ENCODE peak calls at places on chromosome 7, in ten cellular contexts. One of them, this sample, is unnamed.

GRCh38 chr7:155943251-155943899 is 131.1 kb upstream of the SHH start:
- DNase-seq in CD8-positive, alpha-beta T cell: no peak
- DNase-seq in fibroblast of mammary gland: no peak
- DNase-seq in non-pigmented ciliary epithelial cell: no peak
- DNase-seq in PC-3: no peak
- DNase-seq in activated naive CD8-positive, alpha-beta T cell treated with anti-CD3 and anti-CD28 coated beads, Interleukin-2, amount 50 U/mL, for 16 hours: no peak
- DNase-seq in posterior cingulate gyrus: no peak
- DNase-seq in heart right ventricle: no peak
- DNase-seq in iPS DF 6.9: no peak
- DNase-seq in NCI-H2081: no peak
- DNase-seq in this sample: no peak

GRCh38 chr7:8155836-8156235 is 106.1 kb downstream of the ICA1 start:
- DNase-seq in CD8-positive, alpha-beta T cell: no peak
- DNase-seq in fibroblast of mammary gland: no peak
- DNase-seq in non-pigmented ciliary epithelial cell: no peak
- DNase-seq in PC-3: no peak
- DNase-seq in activated naive CD8-positive, alpha-beta T cell treated with anti-CD3 and anti-CD28 coated beads, Interleukin-2, amount 50 U/mL, for 16 hours: no peak
- DNase-seq in posterior cingulate gyrus: no peak
- DNase-seq in heart right ventricle: no peak
- DNase-seq in iPS DF 6.9: no peak
- DNase-seq in NCI-H2081: no peak
- DNase-seq in this sample: no peak

GRCh38 chr7:139617074-139617473 is 93.6 kb downstream of the CLEC2L start:
- DNase-seq in CD8-positive, alpha-beta T cell: no peak
- DNase-seq in fibroblast of mammary gland: no peak
- DNase-seq in non-pigmented ciliary epithelial cell: no peak
- DNase-seq in PC-3: no peak
- DNase-seq in activated naive CD8-positive, alpha-beta T cell treated with anti-CD3 and anti-CD28 coated beads, Interleukin-2, amount 50 U/mL, for 16 hours: no peak
- DNase-seq in posterior cingulate gyrus: no peak
- DNase-seq in heart right ventricle: no peak
- DNase-seq in iPS DF 6.9: no peak
- DNase-seq in NCI-H2081: no peak
- DNase-seq in this sample: no peak

GRCh38 chr7:14219125-14219524 is 229.7 kb upstream of the ETV1 start:
- DNase-seq in CD8-positive, alpha-beta T cell: no peak
- DNase-seq in fibroblast of mammary gland: no peak
- DNase-seq in non-pigmented ciliary epithelial cell: no peak
- DNase-seq in PC-3: peak
- DNase-seq in activated naive CD8-positive, alpha-beta T cell treated with anti-CD3 and anti-CD28 coated beads, Interleukin-2, amount 50 U/mL, for 16 hours: no peak
- DNase-seq in posterior cingulate gyrus: no peak
- DNase-seq in heart right ventricle: no peak
- DNase-seq in iPS DF 6.9: no peak
- DNase-seq in NCI-H2081: no peak
- DNase-seq in this sample: no peak

GRCh38 chr7:143728333-143728862 is 29.1 kb downstream of the CTAGE6 start:
- DNase-seq in CD8-positive, alpha-beta T cell: no peak
- DNase-seq in fibroblast of mammary gland: no peak
- DNase-seq in non-pigmented ciliary epithelial cell: no peak
- DNase-seq in PC-3: no peak
- DNase-seq in activated naive CD8-positive, alpha-beta T cell treated with anti-CD3 and anti-CD28 coated beads, Interleukin-2, amount 50 U/mL, for 16 hours: no peak
- DNase-seq in posterior cingulate gyrus: no peak
- DNase-seq in heart right ventricle: no peak
- DNase-seq in iPS DF 6.9: no peak
- DNase-seq in NCI-H2081: no peak
- DNase-seq in this sample: no peak

GRCh38 chr7:84191842-84192241 is 2.7 kb downstream of the SEMA3A start:
- DNase-seq in CD8-positive, alpha-beta T cell: no peak
- DNase-seq in fibroblast of mammary gland: no peak
- DNase-seq in non-pigmented ciliary epithelial cell: no peak
- DNase-seq in PC-3: peak
- DNase-seq in activated naive CD8-positive, alpha-beta T cell treated with anti-CD3 and anti-CD28 coated beads, Interleukin-2, amount 50 U/mL, for 16 hours: no peak
- DNase-seq in posterior cingulate gyrus: no peak
- DNase-seq in heart right ventricle: no peak
- DNase-seq in iPS DF 6.9: no peak
- DNase-seq in NCI-H2081: no peak
- DNase-seq in this sample: no peak

GRCh38 chr7:12827920-12828319 is 140.5 kb downstream of the ARL4A start:
- DNase-seq in CD8-positive, alpha-beta T cell: no peak
- DNase-seq in fibroblast of mammary gland: peak
- DNase-seq in non-pigmented ciliary epithelial cell: no peak
- DNase-seq in PC-3: peak
- DNase-seq in activated naive CD8-positive, alpha-beta T cell treated with anti-CD3 and anti-CD28 coated beads, Interleukin-2, amount 50 U/mL, for 16 hours: no peak
- DNase-seq in posterior cingulate gyrus: no peak
- DNase-seq in heart right ventricle: no peak
- DNase-seq in iPS DF 6.9: no peak
- DNase-seq in NCI-H2081: no peak
- DNase-seq in this sample: no peak

GRCh38 chr7:50449501-50449880 is 659 bp downstream of the FIGNL1 start:
- DNase-seq in CD8-positive, alpha-beta T cell: no peak
- DNase-seq in fibroblast of mammary gland: no peak
- DNase-seq in non-pigmented ciliary epithelial cell: no peak
- DNase-seq in PC-3: no peak
- DNase-seq in activated naive CD8-positive, alpha-beta T cell treated with anti-CD3 and anti-CD28 coated beads, Interleukin-2, amount 50 U/mL, for 16 hours: no peak
- DNase-seq in posterior cingulate gyrus: no peak
- DNase-seq in heart right ventricle: no peak
- DNase-seq in iPS DF 6.9: no peak
- DNase-seq in NCI-H2081: no peak
- DNase-seq in this sample: no peak

GRCh38 chr7:22043367-22043766 is 97.7 kb upstream of the CDCA7L start:
- DNase-seq in CD8-positive, alpha-beta T cell: no peak
- DNase-seq in fibroblast of mammary gland: peak
- DNase-seq in non-pigmented ciliary epithelial cell: no peak
- DNase-seq in PC-3: no peak
- DNase-seq in activated naive CD8-positive, alpha-beta T cell treated with anti-CD3 and anti-CD28 coated beads, Interleukin-2, amount 50 U/mL, for 16 hours: no peak
- DNase-seq in posterior cingulate gyrus: no peak
- DNase-seq in heart right ventricle: no peak
- DNase-seq in iPS DF 6.9: no peak
- DNase-seq in NCI-H2081: no peak
- DNase-seq in this sample: no peak

GRCh38 chr7:107551936-107552335 is 11.8 kb downstream of the COG5 start:
- DNase-seq in CD8-positive, alpha-beta T cell: no peak
- DNase-seq in fibroblast of mammary gland: peak
- DNase-seq in non-pigmented ciliary epithelial cell: no peak
- DNase-seq in PC-3: no peak
- DNase-seq in activated naive CD8-positive, alpha-beta T cell treated with anti-CD3 and anti-CD28 coated beads, Interleukin-2, amount 50 U/mL, for 16 hours: no peak
- DNase-seq in posterior cingulate gyrus: no peak
- DNase-seq in heart right ventricle: no peak
- DNase-seq in iPS DF 6.9: no peak
- DNase-seq in NCI-H2081: no peak
- DNase-seq in this sample: no peak

GRCh38 chr7:34357068-34357467 is 300.9 kb upstream of the NPSR1 start:
- DNase-seq in CD8-positive, alpha-beta T cell: no peak
- DNase-seq in fibroblast of mammary gland: no peak
- DNase-seq in non-pigmented ciliary epithelial cell: no peak
- DNase-seq in PC-3: peak
- DNase-seq in activated naive CD8-positive, alpha-beta T cell treated with anti-CD3 and anti-CD28 coated beads, Interleukin-2, amount 50 U/mL, for 16 hours: no peak
- DNase-seq in posterior cingulate gyrus: no peak
- DNase-seq in heart right ventricle: no peak
- DNase-seq in iPS DF 6.9: no peak
- DNase-seq in NCI-H2081: no peak
- DNase-seq in this sample: no peak

GRCh38 chr7:84291756-84292155 is 97.2 kb upstream of the SEMA3A start:
- DNase-seq in CD8-positive, alpha-beta T cell: no peak
- DNase-seq in fibroblast of mammary gland: no peak
- DNase-seq in non-pigmented ciliary epithelial cell: no peak
- DNase-seq in PC-3: no peak
- DNase-seq in activated naive CD8-positive, alpha-beta T cell treated with anti-CD3 and anti-CD28 coated beads, Interleukin-2, amount 50 U/mL, for 16 hours: no peak
- DNase-seq in posterior cingulate gyrus: no peak
- DNase-seq in heart right ventricle: no peak
- DNase-seq in iPS DF 6.9: no peak
- DNase-seq in NCI-H2081: peak
- DNase-seq in this sample: no peak

GRCh38 chr7:27172823-27173411 is 1.2 kb downstream of the HOXA10 start:
- DNase-seq in CD8-positive, alpha-beta T cell: no peak
- DNase-seq in fibroblast of mammary gland: peak
- DNase-seq in non-pigmented ciliary epithelial cell: no peak
- DNase-seq in PC-3: peak
- DNase-seq in activated naive CD8-positive, alpha-beta T cell treated with anti-CD3 and anti-CD28 coated beads, Interleukin-2, amount 50 U/mL, for 16 hours: no peak
- DNase-seq in posterior cingulate gyrus: no peak
- DNase-seq in heart right ventricle: no peak
- DNase-seq in iPS DF 6.9: no peak
- DNase-seq in NCI-H2081: peak
- DNase-seq in this sample: no peak

GRCh38 chr7:115300228-115300870 is 378.5 kb downstream of the MDFIC start:
- DNase-seq in CD8-positive, alpha-beta T cell: no peak
- DNase-seq in fibroblast of mammary gland: peak
- DNase-seq in non-pigmented ciliary epithelial cell: no peak
- DNase-seq in PC-3: peak
- DNase-seq in activated naive CD8-positive, alpha-beta T cell treated with anti-CD3 and anti-CD28 coated beads, Interleukin-2, amount 50 U/mL, for 16 hours: no peak
- DNase-seq in posterior cingulate gyrus: no peak
- DNase-seq in heart right ventricle: no peak
- DNase-seq in iPS DF 6.9: no peak
- DNase-seq in NCI-H2081: no peak
- DNase-seq in this sample: no peak

GRCh38 chr7:74083928-74084721 is 521 bp downstream of the LIMK1 start:
- DNase-seq in CD8-positive, alpha-beta T cell: no peak
- DNase-seq in fibroblast of mammary gland: peak
- DNase-seq in non-pigmented ciliary epithelial cell: no peak
- DNase-seq in PC-3: peak
- DNase-seq in activated naive CD8-positive, alpha-beta T cell treated with anti-CD3 and anti-CD28 coated beads, Interleukin-2, amount 50 U/mL, for 16 hours: peak
- DNase-seq in posterior cingulate gyrus: no peak
- DNase-seq in heart right ventricle: no peak
- DNase-seq in iPS DF 6.9: no peak
- DNase-seq in NCI-H2081: peak
- DNase-seq in this sample: no peak

GRCh38 chr7:29019275-29019820 is 61.2 kb upstream of the TRIL start:
- DNase-seq in CD8-positive, alpha-beta T cell: no peak
- DNase-seq in fibroblast of mammary gland: peak
- DNase-seq in non-pigmented ciliary epithelial cell: no peak
- DNase-seq in PC-3: no peak
- DNase-seq in activated naive CD8-positive, alpha-beta T cell treated with anti-CD3 and anti-CD28 coated beads, Interleukin-2, amount 50 U/mL, for 16 hours: no peak
- DNase-seq in posterior cingulate gyrus: no peak
- DNase-seq in heart right ventricle: no peak
- DNase-seq in iPS DF 6.9: no peak
- DNase-seq in NCI-H2081: no peak
- DNase-seq in this sample: no peak